ENCODE peak calls at places on chromosomes 16 and 17, in four cellular contexts. Z is tibial nerve, Y is A549, L is HepG2. M is an unnamed sample.

GRCh38 chr17:61409301-61410099 is 9.9 kb downstream of the TBX2 start:
- DNase-seq in Y (peak), L (no peak), Z (no peak), M (peak)

GRCh38 chr17:22142091-22142490 is 449.8 kb downstream of the KCNJ18 start:
- DNase-seq in L (no peak), Z (no peak), Y (no peak), M (no peak)

GRCh38 chr16:75576384-75576811 is 10.2 kb downstream of the GABARAPL2 start:
- DNase-seq in Y (no peak), Z (no peak), L (no peak), M (no peak)

GRCh38 chr17:58302171-58302918 is 21.6 kb upstream of the MPO start:
- DNase-seq in L (no peak), Z (no peak), Y (no peak), M (peak)

GRCh38 chr16:63998-64913 is 8.2 kb downstream of the RHBDF1 start:
- DNase-seq in L (no peak), Y (no peak), Z (no peak), M (peak)

GRCh38 chr17:5793899-5794298 is 209.6 kb upstream of the NLRP1 start:
- DNase-seq in Y (no peak), Z (no peak), L (no peak), M (no peak)

GRCh38 chr17:8734876-8735275 is 9.8 kb downstream of the CCDC42 start:
- DNase-seq in Y (no peak), L (no peak), Z (no peak), M (no peak)

GRCh38 chr16:78278047-78278446 is 178.6 kb downstream of the WWOX start:
- DNase-seq in Z (no peak), L (no peak), Y (no peak), M (no peak)

GRCh38 chr17:82287849-82288601 is 14.5 kb upstream of the CSNK1D start:
- DNase-seq in Y (peak), L (peak), Z (no peak), M (peak)

GRCh38 chr17:77829871-77830799 is 128.4 kb upstream of the TNRC6C start:
- DNase-seq in L (no peak), Z (peak), Y (no peak), M (no peak)
- H3K27ac ChIP-seq in L (no peak), Z (peak), Y (no peak), M (peak)

DNA sequence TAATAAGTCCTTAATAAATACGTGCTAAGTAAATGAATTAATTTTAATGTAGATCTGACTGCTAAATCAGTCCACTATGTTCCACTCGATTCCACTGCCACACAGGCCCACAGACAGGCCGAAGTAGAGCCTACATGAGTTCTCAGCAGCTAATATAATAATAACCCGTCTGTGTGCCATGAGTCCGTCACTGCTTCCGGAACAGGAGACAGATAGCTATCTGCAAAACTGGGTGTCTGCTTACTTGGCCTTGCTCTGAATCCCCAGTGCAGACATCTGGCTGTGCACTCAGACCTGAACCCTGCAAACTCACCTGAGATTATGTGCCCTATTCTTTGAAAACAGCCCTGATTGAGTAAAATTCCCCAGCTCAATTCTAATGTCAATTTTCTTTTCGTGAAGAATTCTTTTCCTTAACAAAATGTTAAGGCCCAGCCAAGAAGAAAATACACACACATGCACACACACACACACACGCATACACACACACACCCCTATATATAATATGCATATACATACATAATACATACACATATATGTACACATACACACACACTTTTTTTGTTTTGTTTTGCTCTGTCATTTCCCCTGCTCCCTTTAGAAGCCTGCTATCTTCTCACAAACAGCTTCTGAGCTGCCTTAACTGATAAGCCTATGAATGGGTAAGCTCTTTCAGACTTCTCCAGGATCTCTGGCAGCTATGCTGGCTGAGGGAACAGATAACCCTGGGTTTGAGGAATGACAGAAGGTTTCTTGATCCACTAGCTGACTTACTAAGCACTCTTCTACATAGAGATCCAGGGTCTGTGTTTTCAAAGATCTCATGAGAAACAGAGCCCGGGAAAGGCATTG is 39.8 kb upstream of the TOM1L1 start:
- DNase-seq in Z (no peak), Y (no peak), L (no peak), M (no peak)
- TF ChIP-seq EP300 in Z (no peak), Y (no peak), L (no peak), M (no peak)

GRCh38 chr16:81253141-81253540 is 14.7 kb downstream of the BCO1 start:
- DNase-seq in L (no peak), Y (no peak), Z (no peak), M (no peak)

GRCh38 chr16:81254919-81255526 is 16.5 kb downstream of the BCO1 start:
- DNase-seq in Y (no peak), L (no peak), Z (no peak), M (no peak)

GRCh38 chr16:81251871-81252270 is 13.4 kb downstream of the BCO1 start:
- DNase-seq in Y (no peak), Z (no peak), L (no peak), M (no peak)
- H3K27ac ChIP-seq in Y (no peak), Z (no peak), L (no peak), M (peak)

GRCh38 chr17:75343007-75343406 is 53.8 kb upstream of the SLC25A19 start:
- DNase-seq in L (no peak), Y (no peak), Z (no peak), M (no peak)

GRCh38 chr17:75346906-75347305 is 57.7 kb upstream of the SLC25A19 start:
- DNase-seq in L (no peak), Z (no peak), Y (no peak), M (no peak)

GRCh38 chr17:75344664-75345063 is 55.4 kb upstream of the SLC25A19 start:
- DNase-seq in Z (no peak), L (no peak), Y (no peak), M (no peak)

GRCh38 chr17:75348386-75349012 is 57.0 kb downstream of the GRB2 start:
- DNase-seq in Y (no peak), L (no peak), Z (no peak), M (no peak)

GRCh38 chr17:75345514-75346167 is 56.4 kb upstream of the SLC25A19 start:
- DNase-seq in Y (no peak), Z (no peak), L (no peak), M (no peak)
- TF ChIP-seq EP300 in Y (no peak), Z (no peak), L (no peak), M (no peak)

GRCh38 chr16:2155091-2156024 is at the start of gene TRAF7:
- DNase-seq in Z (peak), Y (peak), L (peak), M (peak)

GRCh38 chr16:2157480-2158261 is 2.1 kb downstream of the TRAF7 start:
- DNase-seq in Y (no peak), Z (no peak), L (peak), M (peak)

GRCh38 chr16:2156025-2156848 is 655 bp downstream of the TRAF7 start:
- DNase-seq in Z (peak), L (peak), Y (no peak), M (no peak)

GRCh38 chr16:2158262-2158638 is 2.7 kb downstream of the TRAF7 start:
- DNase-seq in L (no peak), Y (no peak), Z (no peak), M (no peak)

DNA sequence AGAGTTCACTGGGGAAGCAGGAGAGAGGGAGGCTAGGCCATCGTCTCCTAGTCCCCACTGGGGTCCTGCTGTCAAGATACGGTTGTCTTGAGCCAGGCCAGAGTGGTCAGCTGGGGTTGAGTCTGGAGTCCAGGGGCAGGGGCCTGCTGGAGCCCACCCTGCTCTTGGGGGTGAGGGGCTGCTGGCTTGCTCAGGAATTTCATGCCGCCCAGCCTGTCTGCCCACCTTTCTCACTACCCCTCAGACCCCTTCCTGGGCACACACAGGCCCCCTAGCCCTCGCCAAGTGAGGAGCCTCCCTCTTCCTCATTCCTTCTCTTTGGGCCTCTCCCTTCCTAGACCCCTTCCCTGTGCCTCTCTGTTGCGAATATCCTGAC is 1.3 kb downstream of the TRAF7 start:
- DNase-seq in Y (no peak), Z (no peak), L (no peak), M (no peak)
- H3K27ac ChIP-seq in Y (peak), Z (peak), L (peak), M (peak)

GRCh38 chr17:77602062-77602746 is 356.3 kb upstream of the TNRC6C start:
- DNase-seq in L (no peak), Y (no peak), Z (peak), M (peak)
- TF ChIP-seq EP300 in L (no peak), Y (no peak), Z (no peak), M (peak)

DNA sequence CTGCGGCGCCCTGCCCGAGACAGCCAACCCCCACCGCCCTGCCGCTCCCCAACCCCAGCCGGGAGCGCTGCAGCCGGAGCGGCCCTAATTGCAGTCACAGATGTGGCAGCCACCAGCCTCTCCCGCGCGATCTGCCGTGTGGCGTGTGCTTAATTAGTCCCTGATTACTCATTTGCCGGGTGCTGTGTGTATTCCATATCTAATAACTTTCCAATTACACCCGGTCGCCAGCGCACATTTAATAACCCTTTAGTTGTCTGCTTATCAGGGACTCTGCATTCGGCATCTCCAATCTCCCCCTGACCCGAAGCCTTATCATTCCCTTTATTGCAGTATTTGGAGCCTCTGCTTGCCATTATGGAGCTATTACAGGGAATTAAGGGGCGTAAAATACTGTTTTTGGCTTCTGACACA is 236.7 kb upstream of the CIBAR2 start:
- DNase-seq in L (no peak), Z (no peak), Y (no peak), M (no peak)
- H3K27ac ChIP-seq in L (no peak), Z (no peak), Y (no peak), M (no peak)

GRCh38 chr16:86826931-86827330 is 248.6 kb downstream of the FOXL1 start:
- DNase-seq in Y (no peak), L (no peak), Z (no peak), M (no peak)
- TF ChIP-seq EP300 in Y (no peak), L (no peak), Z (no peak), M (no peak)

GRCh38 chr17:19388791-19389190 is 1.8 kb upstream of the MFAP4 start:
- DNase-seq in Y (no peak), Z (no peak), L (no peak), M (no peak)
- H3K27ac ChIP-seq in Y (no peak), Z (peak), L (no peak), M (peak)

DNA sequence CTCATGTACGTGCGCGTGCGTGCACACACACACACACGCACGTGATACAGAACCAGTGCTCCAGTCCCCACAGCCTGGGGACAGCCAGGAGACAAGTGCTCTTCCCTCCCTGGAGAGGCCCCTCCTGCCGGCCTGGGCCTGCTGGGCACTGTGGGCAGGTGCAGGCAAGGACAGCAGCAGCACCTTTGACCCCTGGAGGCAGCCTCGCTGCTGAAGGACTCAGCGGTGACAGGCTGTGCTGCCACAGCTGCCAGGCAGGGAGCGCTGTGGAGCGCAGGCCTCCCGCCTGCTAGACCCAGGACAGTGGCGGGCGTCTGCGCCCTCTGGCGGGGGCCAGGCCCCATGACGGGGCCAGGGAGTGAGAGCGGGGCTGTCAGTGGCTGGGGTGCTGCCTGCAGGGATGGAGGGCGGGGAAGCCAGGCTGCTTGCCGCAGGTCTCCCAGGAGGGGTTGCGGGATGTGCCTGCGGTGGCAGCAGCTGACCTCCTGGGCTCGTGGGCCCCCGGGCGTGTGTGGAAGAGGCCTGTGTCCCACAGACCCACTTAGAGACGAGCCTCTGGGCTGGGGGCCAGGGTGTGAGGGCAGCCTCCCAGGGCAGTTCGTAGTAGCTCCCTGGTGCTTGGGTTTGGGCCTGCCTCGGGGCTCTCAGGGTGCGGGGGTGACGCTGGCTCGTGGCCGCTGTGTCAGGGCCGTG is 63.5 kb upstream of the PVALEF start:
- DNase-seq in L (peak), Z (peak), Y (peak), M (peak)
- TF ChIP-seq EP300 in L (peak), Z (peak), Y (no peak), M (no peak)

M was measured in stomach.